ENCODE peak calls at places on chromosome 15, in eight cellular contexts. Y, L, J, R, P, A, Q and C are unnamed samples. For H3K27me3, the result is how much of the 10 kb centered on the place peaks cover.

GRCh38 chr15:76098685-76099084 is 38.9 kb downstream of the TMEM266 start:
- DNase-seq in Y (no peak), L (no peak), J (no peak), R (peak), P (no peak), A (no peak), Q (no peak), C (no peak)

GRCh38 chr15:71792521-71792920 is 17.8 kb upstream of the NR2E3 start:
- DNase-seq in Y (no peak), L (peak), J (no peak), R (no peak), P (no peak), A (no peak), Q (no peak), C (peak)

GRCh38 chr15:96583671-96584070 is 253.2 kb downstream of the NR2F2 start:
- DNase-seq in Y (peak), L (no peak), J (no peak), R (no peak), P (no peak), A (no peak), Q (no peak), C (no peak)

GRCh38 chr15:87710406-87710805 is 546.1 kb downstream of the NTRK3 start:
- DNase-seq in Y (no peak), L (no peak), J (no peak), R (peak), P (no peak), A (no peak), Q (no peak), C (peak)

GRCh38 chr15:81865850-81866537 is 179.8 kb downstream of the MEX3B start:
- DNase-seq in Y (no peak), L (no peak), J (no peak), R (no peak), P (no peak), A (no peak), Q (peak), C (no peak)

GRCh38 chr15:43775411-43775965 is 1.3 kb downstream of the ELL3 start:
- DNase-seq in Y (peak), L (peak), J (peak), R (peak), P (peak), A (peak), Q (no peak), C (peak)

GRCh38 chr15:96470682-96471290 is 140.3 kb downstream of the NR2F2 start:
- DNase-seq in Y (no peak), L (no peak), J (no peak), R (no peak), P (no peak), A (no peak), Q (no peak), C (no peak)

GRCh38 chr15:95134306-95135100 is 903.1 kb downstream of the MCTP2 start:
- DNase-seq in Y (no peak), L (no peak), J (no peak), R (no peak), P (no peak), A (no peak), Q (no peak), C (peak)

GRCh38 chr15:58864602-58865419 is 68.7 kb downstream of the SLTM start:
- DNase-seq in Y (peak), L (no peak), J (peak), R (peak), P (no peak), A (peak), Q (no peak), C (peak)

GRCh38 chr15:93955197-93955596 is 276.2 kb upstream of the MCTP2 start:
- DNase-seq in Y (no peak), L (no peak), J (no peak), R (peak), P (no peak), A (no peak), Q (no peak), C (no peak)

GRCh38 chr15:88472225-88472624 is 4.7 kb downstream of the MRPS11 start:
- DNase-seq in Y (no peak), L (no peak), J (no peak), R (no peak), P (no peak), A (no peak), Q (no peak), C (no peak)

GRCh38 chr15:70447927-70448698 is 315.2 kb downstream of the UACA start:
- DNase-seq in Y (peak), L (no peak), J (no peak), R (no peak), P (no peak), A (peak), Q (no peak), C (no peak)

GRCh38 chr15:55627730-55628368 is 39.7 kb upstream of the PYGO1 start:
- DNase-seq in Y (no peak), L (peak), J (no peak), R (peak), P (peak), A (peak), Q (no peak), C (peak)

GRCh38 chr15:66842710-66843441 is 140.8 kb downstream of the SMAD6 start:
- DNase-seq in Y (peak), L (peak), J (peak), R (peak), P (no peak), A (peak), Q (no peak), C (peak)

GRCh38 chr15:51075364-51075763 is 19.3 kb downstream of the TNFAIP8L3 start:
- DNase-seq in Y (no peak), L (no peak), J (no peak), R (no peak), P (no peak), A (no peak), Q (no peak), C (peak)

GRCh38 chr15:43749690-43750345 is 3.6 kb downstream of the PDIA3 start:
- DNase-seq in Y (no peak), L (no peak), J (no peak), R (no peak), P (no peak), A (no peak), Q (peak), C (peak)

GRCh38 chr15:90000175-90000923 is 775 bp upstream of the ZNF710 start:
- DNase-seq in Y (peak), L (no peak), J (peak), R (peak), P (no peak), A (peak), Q (no peak), C (peak)

GRCh38 chr15:87489902-87490301 is 766.6 kb downstream of the NTRK3 start:
- DNase-seq in Y (no peak), L (no peak), J (peak), R (no peak), P (no peak), A (peak), Q (no peak), C (no peak)

GRCh38 chr15:38112406-38112805 is 140.2 kb upstream of the SPRED1 start:
- DNase-seq in Y (no peak), L (no peak), J (no peak), R (no peak), P (no peak), A (no peak), Q (no peak), C (no peak)

GRCh38 chr15:36642311-36642710 is 62.9 kb downstream of the CDIN1 start:
- DNase-seq in Y (no peak), L (no peak), J (no peak), R (no peak), P (no peak), A (no peak), Q (no peak), C (no peak)

GRCh38 chr15:58460108-58460507 is 28.3 kb downstream of the LIPC start:
- DNase-seq in Y (no peak), L (no peak), J (no peak), R (no peak), P (no peak), A (no peak), Q (no peak), C (no peak)

GRCh38 chr15:45630958-45631691 is 3.7 kb upstream of the SQOR start:
- DNase-seq in Y (no peak), L (peak), J (no peak), R (peak), P (peak), A (no peak), Q (no peak), C (peak)

GRCh38 chr15:72801590-72802345 is 18.2 kb upstream of the ADPGK start:
- DNase-seq in Y (no peak), L (no peak), J (no peak), R (no peak), P (no peak), A (no peak), Q (no peak), C (no peak)

GRCh38 chr15:49137861-49138260 is 17.5 kb downstream of the COPS2 start:
- DNase-seq in Y (no peak), L (peak), J (no peak), R (no peak), P (no peak), A (no peak), Q (no peak), C (peak)

GRCh38 chr15:60154764-60155163 is 150.7 kb downstream of the FOXB1 start:
- DNase-seq in Y (no peak), L (no peak), J (no peak), R (no peak), P (no peak), A (no peak), Q (no peak), C (no peak)

GRCh38 chr15:29268706-29269484 is 727 bp downstream of the NSMCE3 start:
- DNase-seq in Y (peak), L (peak), J (peak), R (peak), P (no peak), A (peak), Q (peak), C (peak)

GRCh38 chr15:81484076-81484475 is 110.1 kb upstream of the TMC3 start:
- DNase-seq in Y (no peak), L (no peak), J (no peak), R (no peak), P (no peak), A (no peak), Q (no peak), C (no peak)

GRCh38 chr15:67296188-67296587 is 41.6 kb downstream of the IQCH start:
- DNase-seq in Y (no peak), L (no peak), J (peak), R (no peak), P (no peak), A (peak), Q (no peak), C (no peak)

GRCh38 chr15:55649058-55649423 is 60.9 kb upstream of the PYGO1 start:
- DNase-seq in Y (no peak), L (peak), J (no peak), R (no peak), P (no peak), A (no peak), Q (no peak), C (peak)

GRCh38 chr15:50024183-50024795 is 94.7 kb downstream of the ATP8B4 start:
- DNase-seq in Y (peak), L (no peak), J (no peak), R (peak), P (no peak), A (no peak), Q (no peak), C (no peak)

GRCh38 chr15:67149859-67150824 is 84.7 kb downstream of the SMAD3 start:
- DNase-seq in Y (no peak), L (peak), J (peak), R (peak), P (peak), A (peak), Q (no peak), C (peak)

GRCh38 chr15:79257454-79257853 is 25.1 kb upstream of the ANKRD34C start:
- DNase-seq in Y (no peak), L (no peak), J (no peak), R (no peak), P (no peak), A (no peak), Q (no peak), C (no peak)

DNA sequence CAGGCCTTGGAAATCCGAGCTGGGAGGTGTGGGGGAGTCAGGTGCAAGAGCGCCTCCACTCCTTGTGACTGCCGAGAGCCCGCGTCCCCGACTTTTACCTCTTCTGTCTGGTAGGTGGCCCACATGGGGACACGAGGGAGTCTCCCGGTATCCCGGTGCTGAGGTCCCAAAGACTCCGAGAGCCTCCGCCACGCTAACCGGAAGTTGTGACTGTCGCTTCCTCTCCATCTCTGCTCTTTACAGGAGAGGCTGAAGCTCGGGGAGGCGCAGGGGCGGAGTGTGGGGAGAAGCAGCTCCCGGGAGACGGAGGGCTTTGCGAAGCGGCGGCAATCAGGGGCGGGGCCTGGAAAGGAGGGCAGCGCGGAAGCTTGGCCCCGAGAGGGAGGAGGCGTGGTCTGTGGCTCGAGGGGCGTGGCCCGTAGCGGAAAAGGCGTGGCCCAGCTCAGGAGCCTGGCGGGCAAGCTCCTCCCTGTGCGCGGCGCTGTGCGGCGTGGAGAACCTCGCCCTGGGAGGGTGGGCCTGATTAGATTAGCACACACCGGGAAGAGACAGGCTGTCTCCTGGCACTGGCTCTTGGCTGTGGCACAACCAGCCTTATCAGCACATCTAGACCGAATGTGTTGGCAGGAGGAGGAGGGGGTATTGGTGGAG is 143.9 kb downstream of the GABRB3 start:
- DNase-seq in Y (no peak), L (peak), J (peak), R (peak), P (no peak), A (peak), Q (no peak), C (no peak)
- H3K4me2 ChIP-seq in Y (no peak), L (peak), J (no peak), R (no peak), P (no peak), A (peak), Q (no peak), C (no peak)

DNA sequence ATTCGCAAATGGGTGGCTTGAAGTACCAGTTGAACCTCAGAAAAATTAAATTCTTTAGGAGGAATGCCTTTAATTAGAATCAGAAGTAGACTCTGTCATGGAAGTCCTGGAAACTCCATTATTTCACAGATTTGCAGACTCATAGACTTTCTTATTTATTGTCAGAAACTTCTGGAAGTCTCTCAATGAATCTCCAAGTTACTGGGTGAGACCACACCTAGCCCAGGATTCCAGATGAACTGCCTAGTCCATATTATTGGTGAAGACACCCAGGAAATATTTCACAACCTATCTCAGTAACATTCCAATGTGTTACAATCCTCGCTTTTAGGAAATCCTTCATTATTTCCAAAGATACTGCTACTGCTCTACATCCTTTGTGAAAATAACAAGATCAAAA is 6.5 kb upstream of the THBS1 start:
- DNase-seq in Y (no peak), L (no peak), J (no peak), R (no peak), P (no peak), A (no peak), Q (no peak), C (peak)
- H3K27me3 ChIP-seq in Y (under half), L (under half), J (under half), R (under half), P (under half), A (under half), Q (under half), C (under half)

DNA sequence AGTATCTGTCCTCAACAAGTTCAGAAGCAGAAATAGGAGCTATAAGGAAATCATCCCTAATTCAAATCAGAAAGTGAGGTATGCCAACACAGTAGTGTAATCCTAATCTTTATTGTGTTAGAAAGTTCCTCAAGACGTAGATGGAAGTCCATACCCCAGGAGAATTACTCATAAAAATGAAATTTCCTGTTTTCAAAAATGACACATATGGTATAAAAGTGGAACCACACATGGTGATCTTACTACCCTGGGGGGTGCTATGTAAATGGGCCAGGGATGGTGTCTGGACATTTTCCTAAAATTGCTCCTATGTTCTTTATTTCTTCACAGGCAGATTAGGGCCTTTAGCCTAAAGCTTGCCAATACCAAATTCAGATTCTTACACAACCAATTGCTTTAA is 204.1 kb downstream of the ARRDC4 start:
- DNase-seq in Y (no peak), L (no peak), J (no peak), R (no peak), P (no peak), A (no peak), Q (no peak), C (peak)
- TF ChIP-seq EZH2phosphoT487 in Y (no peak), L (no peak), J (no peak), R (no peak), P (no peak), A (no peak), Q (no peak), C (no peak)

GRCh38 chr15:74140445-74140761 is 10.0 kb downstream of the ISLR2 start:
- DNase-seq in Y (no peak), L (no peak), J (no peak), R (no peak), P (no peak), A (peak), Q (no peak), C (no peak)

GRCh38 chr15:74144153-74144775 is 13.9 kb downstream of the ISLR2 start:
- DNase-seq in Y (no peak), L (no peak), J (no peak), R (no peak), P (peak), A (peak), Q (no peak), C (no peak)

GRCh38 chr15:74141591-74141990 is 11.2 kb downstream of the ISLR2 start:
- DNase-seq in Y (no peak), L (peak), J (no peak), R (no peak), P (no peak), A (no peak), Q (no peak), C (no peak)

DNA sequence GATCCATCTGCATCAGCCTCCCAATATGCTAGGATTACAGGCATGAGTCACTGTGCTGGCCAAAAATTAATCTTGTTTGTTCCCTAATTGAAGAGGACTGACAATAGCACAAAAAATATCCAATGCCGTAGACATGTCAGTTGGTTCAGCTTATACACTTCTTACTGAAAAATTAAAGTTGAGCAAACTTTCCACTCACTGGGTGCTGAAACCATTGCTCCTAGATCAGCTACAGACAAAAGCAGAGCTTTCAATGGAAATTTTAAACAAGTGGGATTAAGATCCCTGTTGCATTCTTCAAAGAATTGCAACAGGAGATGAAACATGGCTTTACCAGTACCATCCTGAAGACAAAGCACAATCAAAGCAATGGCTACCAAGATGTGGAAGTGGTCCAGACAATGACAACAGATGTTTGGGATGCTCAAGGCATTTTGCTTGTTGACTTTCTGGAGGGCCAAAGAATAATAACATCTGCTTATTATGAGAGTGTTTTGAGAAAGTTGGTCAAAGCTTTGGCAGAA is 16.0 kb downstream of the ISLR2 start:
- DNase-seq in Y (no peak), L (no peak), J (no peak), R (no peak), P (no peak), A (no peak), Q (no peak), C (no peak)
- H3K4me2 ChIP-seq in Y (no peak), L (no peak), J (no peak), R (no peak), P (no peak), A (no peak), Q (no peak), C (no peak)